ENCODE peak calls at places on chromosome 11, in four cellular contexts. G, E, K and H are unnamed samples. For H3K4me1, the result is how much of the 10 kb centered on the place peaks cover.

GRCh38 chr11:6635082-6635932 is 16.1 kb upstream of the TPP1 start:
- DNase-seq in K (no peak), E (peak), G (no peak), H (no peak)

GRCh38 chr11:86632499-86633269 is 39.7 kb downstream of the ME3 start:
- DNase-seq in G (peak), K (peak), E (no peak), H (no peak)

GRCh38 chr11:63769044-63769718 is 606 bp upstream of the ZFTA start:
- DNase-seq in E (peak), G (peak), K (peak), H (no peak)

GRCh38 chr11:131886201-131886600 is 515.8 kb downstream of the NTM start:
- DNase-seq in E (no peak), G (no peak), K (no peak), H (no peak)

GRCh38 chr11:665707-666281 is 28.7 kb downstream of the DRD4 start:
- DNase-seq in G (no peak), E (no peak), K (no peak), H (no peak)

GRCh38 chr11:1479678-1480118 is 6.9 kb downstream of the MOB2 start:
- DNase-seq in E (no peak), G (peak), K (no peak), H (no peak)

GRCh38 chr11:114368918-114369680 is 31.2 kb downstream of the C11orf71 start:
- DNase-seq in E (no peak), K (no peak), G (no peak), H (no peak)

GRCh38 chr11:14587203-14587602 is 56.4 kb upstream of the PDE3B start:
- DNase-seq in E (no peak), G (no peak), K (no peak), H (peak)

GRCh38 chr11:57311109-57311936 is 13.4 kb downstream of the TNKS1BP1 start:
- DNase-seq in K (peak), G (peak), E (peak), H (peak)

GRCh38 chr11:95767498-95767897 is 22.1 kb downstream of the FAM76B start:
- DNase-seq in E (no peak), K (no peak), G (no peak), H (no peak)

GRCh38 chr11:41497974-41498373 is 38.5 kb upstream of the LRRC4C start:
- DNase-seq in G (no peak), E (no peak), K (no peak), H (no peak)

GRCh38 chr11:118079507-118079906 is 2.6 kb downstream of the TMPRSS4 start:
- DNase-seq in G (no peak), K (no peak), E (no peak), H (no peak)

GRCh38 chr11:50088231-50088630 is 55.6 kb downstream of the OR4C45 start:
- DNase-seq in K (no peak), E (no peak), G (no peak), H (no peak)

GRCh38 chr11:3947084-3947483 is 91.6 kb downstream of the STIM1 start:
- DNase-seq in G (no peak), E (no peak), K (peak), H (no peak)

GRCh38 chr11:12008790-12009616 is 577 bp upstream of the DKK3 start:
- DNase-seq in K (peak), E (peak), G (peak), H (no peak)

GRCh38 chr11:130001491-130002351 is 914 bp downstream of the PRDM10 start:
- DNase-seq in K (peak), G (no peak), E (no peak), H (no peak)

GRCh38 chr11:2550606-2550970 is 105.8 kb downstream of the KCNQ1 start:
- DNase-seq in G (peak), E (no peak), K (no peak), H (no peak)

GRCh38 chr11:57340228-57340627 is 2.1 kb downstream of the P2RX3 start:
- DNase-seq in E (no peak), K (peak), G (peak), H (no peak)

GRCh38 chr11:45156731-45157130 is 10.3 kb downstream of the PRDM11 start:
- DNase-seq in G (no peak), K (no peak), E (no peak), H (no peak)
- H3K4me1 ChIP-seq in G (under half), K (under half), E (half or more), H (under half)

DNA sequence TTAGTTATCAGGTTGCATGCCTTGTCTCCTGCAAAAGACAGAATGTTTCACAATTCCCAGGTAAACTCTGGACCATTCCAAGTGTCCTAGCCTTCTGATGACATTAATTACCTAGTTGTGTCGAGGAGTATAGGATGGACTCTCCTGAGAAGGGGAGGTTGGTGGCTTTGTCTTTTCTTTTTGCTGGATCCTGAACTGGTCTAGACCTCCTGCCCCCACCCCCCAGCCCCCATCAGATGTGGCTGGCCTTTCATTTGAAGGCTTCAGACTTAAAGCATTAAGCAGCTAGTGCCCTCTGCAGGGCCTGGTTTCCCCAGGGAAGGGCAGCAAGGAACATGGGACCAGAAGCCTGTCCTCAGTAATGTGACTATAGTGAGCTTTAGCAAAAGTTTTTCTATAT is 9.7 kb downstream of the MCAM start:
- DNase-seq in E (no peak), G (no peak), K (no peak), H (no peak)
- H3K27ac ChIP-seq in E (peak), G (peak), K (peak), H (peak)

DNA sequence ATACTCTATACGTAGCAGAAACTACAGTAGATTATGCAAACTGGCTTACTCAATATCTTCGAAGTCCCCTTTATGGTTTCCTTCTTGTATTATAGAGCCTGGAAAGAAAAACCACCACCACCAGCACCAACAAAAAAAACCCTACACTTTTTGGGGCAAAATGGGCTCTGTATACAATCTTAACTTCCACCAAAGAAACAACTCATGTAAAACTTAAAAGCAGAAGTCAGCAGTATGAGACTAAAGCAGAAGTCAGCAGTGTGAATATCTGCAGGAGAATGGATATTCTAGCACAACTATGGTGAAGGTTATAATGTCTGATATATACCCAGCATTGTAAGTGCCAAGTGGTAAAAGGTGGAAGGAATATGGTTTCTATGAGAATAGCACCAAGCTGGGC is 252.2 kb downstream of the SBF2 start:
- DNase-seq in E (no peak), G (no peak), K (no peak), H (no peak)
- H3K4me1 ChIP-seq in E (under half), G (under half), K (under half), H (under half)

GRCh38 chr11:61127991-61128390 is 25.7 kb downstream of the CD5 start:
- DNase-seq in G (no peak), K (no peak), E (no peak), H (no peak)
- H3K27ac ChIP-seq in G (no peak), K (no peak), E (no peak), H (no peak)

DNA sequence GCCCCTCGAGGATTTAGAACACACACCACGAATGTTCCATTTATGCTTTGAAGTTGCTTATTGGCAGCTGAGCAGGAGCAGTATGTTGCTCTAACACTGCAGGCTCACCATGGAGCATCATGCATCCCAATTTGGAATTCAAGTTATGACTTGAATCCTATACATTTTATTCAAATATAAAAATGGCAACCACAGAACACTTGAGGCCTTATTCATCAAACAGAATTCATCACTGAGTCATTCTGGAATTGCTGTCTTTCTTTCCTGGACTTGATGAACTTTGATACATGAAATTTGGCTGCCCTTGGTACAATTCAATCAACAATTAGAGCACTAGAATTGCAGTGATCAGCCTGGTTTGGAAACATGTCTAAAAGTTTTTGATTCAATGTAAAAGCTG is 24.5 kb upstream of the BLID start:
- DNase-seq in G (no peak), K (no peak), E (no peak), H (no peak)
- H3K4me1 ChIP-seq in G (under half), K (under half), E (under half), H (under half)

GRCh38 chr11:68584991-68585524 is 99.3 kb upstream of the GAL start:
- DNase-seq in G (no peak), E (no peak), K (no peak), H (no peak)
- H3K27ac ChIP-seq in G (no peak), E (peak), K (no peak), H (no peak)

GRCh38 chr11:61145228-61146005 is 15.8 kb downstream of the VPS37C start:
- DNase-seq in K (no peak), G (peak), E (no peak), H (no peak)
- H3K4me1 ChIP-seq in K (under half), G (under half), E (under half), H (under half)